ENCODE peak calls at places on chromosomes 16 and 17, in six cellular contexts. Z is dorsolateral prefrontal cortex, H is left ventricle myocardium inferior, S is SK-N-SH, I is CD14-positive monocyte, D is A549. U is an unnamed sample.

GRCh38 chr17:82276951-82277350 is 3.5 kb upstream of the CSNK1D start:
- DNase-seq in Z (no peak), H (no peak), S (no peak), I (no peak), D (no peak), U (no peak)

GRCh38 chr17:50902768-50903353 is 36.7 kb upstream of the TOB1 start:
- DNase-seq in Z (no peak), H (no peak), S (no peak), I (no peak), D (no peak), U (no peak)

GRCh38 chr17:21814776-21815175 is 122.5 kb downstream of the KCNJ18 start:
- DNase-seq in Z (peak; percentile 26), H (no peak), S (no peak), I (peak; percentile 18), D (no peak), U (peak; percentile 57)

GRCh38 chr16:17803625-17804410 is 333.1 kb upstream of the XYLT1 start:
- DNase-seq in Z (no peak), H (no peak), S (no peak), I (no peak), D (peak; percentile 34), U (no peak)

GRCh38 chr16:26525856-26526255 is 540.9 kb upstream of the C16orf82 start:
- DNase-seq in Z (no peak), H (no peak), S (no peak), I (no peak), D (no peak), U (no peak)

GRCh38 chr17:70320642-70321345 is 151.5 kb downstream of the KCNJ2 start:
- DNase-seq in Z (no peak), H (peak; percentile 24), S (peak; percentile 66), I (no peak), D (no peak), U (no peak)

GRCh38 chr17:1635675-1636465 is 7.2 kb upstream of the SLC43A2 start:
- DNase-seq in Z (no peak), H (no peak), S (no peak), I (no peak), D (no peak), U (no peak)

GRCh38 chr16:51556694-51557327 is 405.7 kb upstream of the SALL1 start:
- DNase-seq in Z (no peak), H (no peak), S (no peak), I (no peak), D (peak; percentile 92), U (no peak)

GRCh38 chr16:75481475-75481874 is 13.8 kb downstream of the CHST6 start:
- DNase-seq in Z (no peak), H (no peak), S (no peak), I (no peak), D (peak; percentile 61), U (no peak)

GRCh38 chr16:84834403-84834772 is 14.6 kb downstream of the CRISPLD2 start:
- DNase-seq in Z (no peak), H (no peak), S (peak; percentile 88), I (no peak), D (no peak), U (peak; percentile 71)

GRCh38 chr17:29390856-29391631 is 881 bp downstream of the TAOK1 start:
- DNase-seq in Z (no peak), H (peak; percentile 22), S (peak; percentile 52), I (peak; percentile 51), D (peak; percentile 38), U (no peak)

GRCh38 chr16:89553733-89554132 is 6.7 kb upstream of the RPL13 start:
- DNase-seq in Z (no peak), H (no peak), S (no peak), I (no peak), D (no peak), U (no peak)

GRCh38 chr16:86956437-86956836 is 360.8 kb downstream of the C16orf95 start:
- DNase-seq in Z (no peak), H (no peak), S (no peak), I (no peak), D (no peak), U (no peak)

GRCh38 chr17:36583787-36584186 is 7.9 kb upstream of the DHRS11 start:
- DNase-seq in Z (no peak), H (no peak), S (no peak), I (no peak), D (no peak), U (no peak)

DNA sequence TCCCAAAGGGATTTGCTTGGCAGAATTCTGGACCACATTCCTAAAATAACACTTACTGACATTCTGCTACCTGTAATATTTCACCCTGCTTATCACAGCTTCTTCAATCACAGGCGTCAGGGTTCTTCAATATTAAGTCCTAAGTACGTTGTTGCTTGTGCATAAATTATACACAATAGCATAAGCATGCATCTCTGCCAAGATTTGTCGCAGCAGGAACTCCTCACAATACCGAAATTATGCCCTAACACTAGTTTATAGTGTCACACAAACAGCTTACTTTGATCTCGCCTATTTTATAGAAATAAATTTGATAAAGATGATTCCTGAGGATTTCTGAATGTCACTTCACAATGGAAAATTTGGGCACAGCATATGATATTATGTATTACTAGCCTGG is 48.8 kb downstream of the UBE2G1 start:
- DNase-seq in Z (no peak), H (no peak), S (no peak), I (no peak), D (no peak), U (no peak)
- TF ChIP-seq CTCF in Z (no peak), H (no peak), S (no peak), I (no peak), D (no peak), U (no peak)

GRCh38 chr17:79933863-79934652 is 94.8 kb upstream of the CBX4 start:
- DNase-seq in Z (peak; percentile 73), H (no peak), S (no peak), I (peak; percentile 84), D (peak; percentile 58), U (no peak)

GRCh38 chr17:79935845-79936470 is 96.7 kb upstream of the CBX4 start:
- DNase-seq in Z (no peak), H (no peak), S (no peak), I (no peak), D (no peak), U (no peak)

GRCh38 chr17:79936661-79937434 is 97.6 kb upstream of the CBX4 start:
- DNase-seq in Z (no peak), H (no peak), S (no peak), I (no peak), D (no peak), U (no peak)

GRCh38 chr17:79934653-79934970 is 95.4 kb upstream of the CBX4 start:
- DNase-seq in Z (no peak), H (no peak), S (no peak), I (no peak), D (no peak), U (no peak)

GRCh38 chr17:79935197-79935844 is 96.1 kb upstream of the CBX4 start:
- DNase-seq in Z (no peak), H (no peak), S (no peak), I (no peak), D (no peak), U (no peak)
- TF ChIP-seq CTCF in Z (no peak), H (no peak), S (no peak), I (no peak), D (no peak), U (no peak)

GRCh38 chr17:74089869-74090464 is 113.5 kb upstream of the RPL38 start:
- DNase-seq in Z (no peak), H (no peak), S (peak; percentile 63), I (no peak), D (peak; percentile 79), U (no peak)
- TF ChIP-seq CTCF in Z (peak; percentile 44), H (peak; percentile 37), S (peak; percentile 23), I (peak; percentile 78), D (peak; percentile 70), U (no peak)

DNA sequence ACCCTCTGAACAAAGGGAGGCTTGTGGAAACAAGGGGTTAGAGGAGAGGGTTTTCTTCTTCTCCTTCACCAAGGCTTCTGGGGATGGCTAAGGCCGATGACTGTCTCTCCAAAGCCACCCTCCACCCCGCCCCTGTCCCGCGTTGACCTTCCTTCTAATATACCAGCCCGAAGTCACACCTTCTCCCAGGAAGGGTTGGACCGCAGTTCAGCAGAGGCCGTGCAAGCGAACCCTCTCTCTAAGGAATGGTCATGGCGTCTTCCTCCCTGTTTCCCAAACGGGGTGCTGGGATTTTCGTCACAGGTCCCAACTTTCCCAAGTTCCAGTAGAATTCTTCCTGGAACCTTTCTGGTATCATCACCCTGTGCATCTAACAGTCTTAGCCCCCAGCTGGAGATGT is 49.4 kb downstream of the FZD2 start:
- DNase-seq in Z (no peak), H (no peak), S (no peak), I (no peak), D (no peak), U (no peak)
- TF ChIP-seq CTCF in Z (no peak), H (no peak), S (no peak), I (no peak), D (no peak), U (no peak)

GRCh38 chr16:56780646-56781045 is 50.7 kb downstream of the NUP93 start:
- DNase-seq in Z (no peak), H (no peak), S (no peak), I (no peak), D (no peak), U (no peak)

GRCh38 chr16:56777533-56777932 is 47.6 kb downstream of the NUP93 start:
- DNase-seq in Z (no peak), H (no peak), S (no peak), I (no peak), D (no peak), U (no peak)

GRCh38 chr16:56783332-56783731 is 53.4 kb downstream of the NUP93 start:
- DNase-seq in Z (no peak), H (no peak), S (no peak), I (no peak), D (no peak), U (no peak)

GRCh38 chr16:56779956-56780355 is 50.0 kb downstream of the NUP93 start:
- DNase-seq in Z (no peak), H (no peak), S (no peak), I (no peak), D (no peak), U (no peak)

DNA sequence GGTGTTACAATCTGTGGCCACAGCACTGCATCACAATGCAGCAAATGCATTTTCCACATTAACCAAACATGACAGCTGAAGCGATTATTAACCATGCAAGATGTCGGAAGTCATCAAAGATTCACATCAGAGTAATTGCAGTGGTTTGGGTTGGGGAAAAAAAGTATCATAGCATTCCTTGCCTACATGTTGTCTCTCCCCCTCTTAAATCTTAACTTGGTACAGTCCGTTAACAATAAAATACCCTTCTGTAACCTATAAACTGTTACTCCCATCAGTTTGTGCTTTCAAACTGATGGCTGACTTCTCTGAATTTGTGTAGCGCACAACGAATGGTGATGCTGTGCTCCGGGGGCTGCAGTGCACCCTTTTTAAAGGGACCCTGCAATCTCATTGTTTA is 51.6 kb downstream of the NUP93 start:
- DNase-seq in Z (no peak), H (no peak), S (no peak), I (no peak), D (no peak), U (no peak)
- TF ChIP-seq CTCF in Z (no peak), H (no peak), S (no peak), I (no peak), D (no peak), U (no peak)